ENCODE peak calls at places on chromosomes 11 and 22, in eight cellular contexts. D, Y, P, A, Q, F, V and Z are unnamed samples.
A peak's percentile ranks its signal among the peaks of the same experiment; 100 is the strongest.

GRCh38 chr11:93017821-93018690 is 48.6 kb downstream of the MTNR1B start:
- DNase-seq in D (no peak), Y (no peak), P (peak; percentile 67), A (no peak), Q (no peak), F (no peak), V (no peak), Z (no peak)

GRCh38 chr11:83292709-83293435 is 6.7 kb upstream of the CCDC90B start:
- DNase-seq in D (peak; percentile 19), Y (peak; percentile 66), P (peak; percentile 93), A (peak; percentile 57), Q (peak; percentile 80), F (peak; percentile 33), V (peak; percentile 22), Z (no peak)

GRCh38 chr11:129291556-129291955 is 84.1 kb upstream of the BARX2 start:
- DNase-seq in D (no peak), Y (no peak), P (no peak), A (no peak), Q (no peak), F (no peak), V (no peak), Z (no peak)

GRCh38 chr11:16966633-16967346 is 47.4 kb downstream of the PLEKHA7 start:
- DNase-seq in D (peak; percentile 65), Y (no peak), P (no peak), A (no peak), Q (no peak), F (peak; percentile 16), V (no peak), Z (no peak)

GRCh38 chr11:2812371-2812991 is 73.1 kb downstream of the CDKN1C start:
- DNase-seq in D (no peak), Y (no peak), P (no peak), A (no peak), Q (no peak), F (no peak), V (no peak), Z (no peak)

GRCh38 chr22:37396488-37397084 is 30.7 kb downstream of the ELFN2 start:
- DNase-seq in D (no peak), Y (no peak), P (no peak), A (no peak), Q (no peak), F (no peak), V (no peak), Z (no peak)

GRCh38 chr11:116055064-116055463 is 550.8 kb upstream of the CADM1 start:
- DNase-seq in D (no peak), Y (no peak), P (no peak), A (no peak), Q (no peak), F (no peak), V (no peak), Z (no peak)

GRCh38 chr11:16418698-16419097 is 62.4 kb upstream of the SOX6 start:
- DNase-seq in D (no peak), Y (no peak), P (no peak), A (no peak), Q (no peak), F (no peak), V (no peak), Z (no peak)

GRCh38 chr11:78564037-78564888 is 10.4 kb downstream of the NARS2 start:
- DNase-seq in D (no peak), Y (peak; percentile 27), P (peak; percentile 73), A (peak; percentile 78), Q (peak; percentile 80), F (peak; percentile 58), V (peak; percentile 34), Z (peak; percentile 55)

GRCh38 chr22:37176464-37177061 is 11.5 kb downstream of the C1QTNF6 start:
- DNase-seq in D (no peak), Y (no peak), P (peak; percentile 92), A (no peak), Q (no peak), F (no peak), V (no peak), Z (no peak)

GRCh38 chr11:7004482-7004881 is 15.7 kb downstream of the ZNF214 start:
- DNase-seq in D (no peak), Y (no peak), P (peak; percentile 97), A (no peak), Q (peak; percentile 4), F (no peak), V (no peak), Z (peak; percentile 39)

GRCh38 chr11:68524681-68525080 is 64.1 kb downstream of the PPP6R3 start:
- DNase-seq in D (no peak), Y (no peak), P (no peak), A (no peak), Q (no peak), F (no peak), V (no peak), Z (no peak)

GRCh38 chr11:2133481-2134021 is 5.6 kb downstream of the IGF2 start:
- DNase-seq in D (no peak), Y (no peak), P (no peak), A (no peak), Q (no peak), F (no peak), V (no peak), Z (no peak)

GRCh38 chr11:15111215-15111614 is 3.5 kb upstream of the INSC start:
- DNase-seq in D (no peak), Y (no peak), P (no peak), A (no peak), Q (no peak), F (no peak), V (no peak), Z (no peak)

GRCh38 chr11:71342116-71342515 is 89.7 kb upstream of the SHANK2 start:
- DNase-seq in D (no peak), Y (no peak), P (peak; percentile 43), A (no peak), Q (no peak), F (no peak), V (no peak), Z (no peak)

GRCh38 chr11:31355817-31356216 is 13.7 kb downstream of the DCDC1 start:
- DNase-seq in D (no peak), Y (no peak), P (no peak), A (no peak), Q (no peak), F (no peak), V (no peak), Z (no peak)